ENCODE peak calls at places on chromosomes 6 and 20, in five cellular contexts. One of them, this sample, is unnamed.

GRCh38 chr6:17865243-17865642 is 122.2 kb downstream of the KIF13A start:
- DNase-seq in fibroblast of lung: no peak
- DNase-seq in endothelial cell of umbilical vein: no peak
- DNase-seq in IMR-90: peak
- DNase-seq in mammary epithelial cell: peak
- DNase-seq in this sample: peak

GRCh38 chr6:108671790-108672189 is 111.1 kb downstream of the FOXO3 start:
- DNase-seq in fibroblast of lung: no peak
- DNase-seq in IMR-90: no peak
- DNase-seq in mammary epithelial cell: no peak
- DNase-seq in endothelial cell of umbilical vein: no peak
- DNase-seq in this sample: no peak

GRCh38 chr20:57501461-57502330 is 23.2 kb downstream of the CTCFL start:
- DNase-seq in mammary epithelial cell: no peak
- DNase-seq in fibroblast of lung: no peak
- DNase-seq in IMR-90: no peak
- DNase-seq in endothelial cell of umbilical vein: no peak
- DNase-seq in this sample: peak

GRCh38 chr6:134584809-134585528 is 267.1 kb upstream of the SGK1 start:
- DNase-seq in IMR-90: no peak
- DNase-seq in mammary epithelial cell: peak
- DNase-seq in endothelial cell of umbilical vein: no peak
- DNase-seq in fibroblast of lung: peak
- DNase-seq in this sample: no peak

GRCh38 chr20:35515949-35516645 is 13.4 kb downstream of the C20orf173 start:
- DNase-seq in IMR-90: peak
- DNase-seq in endothelial cell of umbilical vein: no peak
- DNase-seq in mammary epithelial cell: peak
- DNase-seq in fibroblast of lung: peak
- DNase-seq in this sample: peak

GRCh38 chr20:1800180-1800579 is 95.0 kb upstream of the SIRPA start:
- DNase-seq in mammary epithelial cell: no peak
- DNase-seq in endothelial cell of umbilical vein: no peak
- DNase-seq in fibroblast of lung: no peak
- DNase-seq in IMR-90: no peak
- DNase-seq in this sample: no peak

GRCh38 chr6:39137235-39137634 is 22.2 kb upstream of the SAYSD1 start:
- DNase-seq in IMR-90: peak
- DNase-seq in fibroblast of lung: peak
- DNase-seq in mammary epithelial cell: peak
- DNase-seq in endothelial cell of umbilical vein: peak
- DNase-seq in this sample: peak

GRCh38 chr20:44861547-44862006 is 23.9 kb upstream of the YWHAB start:
- DNase-seq in endothelial cell of umbilical vein: peak
- DNase-seq in fibroblast of lung: peak
- DNase-seq in IMR-90: peak
- DNase-seq in mammary epithelial cell: peak
- DNase-seq in this sample: no peak

GRCh38 chr6:32058511-32058963 is 20.3 kb downstream of the CYP21A2 start:
- DNase-seq in endothelial cell of umbilical vein: peak
- DNase-seq in fibroblast of lung: no peak
- DNase-seq in mammary epithelial cell: no peak
- DNase-seq in IMR-90: no peak
- DNase-seq in this sample: no peak

GRCh38 chr6:126682440-126682839 is 342.5 kb downstream of the CENPW start:
- DNase-seq in mammary epithelial cell: no peak
- DNase-seq in endothelial cell of umbilical vein: no peak
- DNase-seq in fibroblast of lung: peak
- DNase-seq in IMR-90: no peak
- DNase-seq in this sample: no peak

GRCh38 chr6:81204741-81205140 is 547.7 kb downstream of the TENT5A start:
- DNase-seq in IMR-90: no peak
- DNase-seq in endothelial cell of umbilical vein: no peak
- DNase-seq in mammary epithelial cell: no peak
- DNase-seq in fibroblast of lung: peak
- DNase-seq in this sample: no peak

GRCh38 chr20:38084425-38084951 is 50.9 kb downstream of the RPRD1B start:
- DNase-seq in fibroblast of lung: peak
- DNase-seq in endothelial cell of umbilical vein: peak
- DNase-seq in IMR-90: peak
- DNase-seq in mammary epithelial cell: no peak
- DNase-seq in this sample: peak

GRCh38 chr20:63552481-63553249 is 1.3 kb upstream of the FNDC11 start:
- DNase-seq in fibroblast of lung: no peak
- DNase-seq in IMR-90: no peak
- DNase-seq in endothelial cell of umbilical vein: no peak
- DNase-seq in mammary epithelial cell: peak
- DNase-seq in this sample: no peak

GRCh38 chr20:46203510-46203837 is 85.4 kb downstream of the CD40 start:
- DNase-seq in endothelial cell of umbilical vein: no peak
- DNase-seq in fibroblast of lung: no peak
- DNase-seq in mammary epithelial cell: no peak
- DNase-seq in IMR-90: no peak
- DNase-seq in this sample: no peak

GRCh38 chr6:161639772-161640171 is 365.9 kb upstream of the AGPAT4 start:
- DNase-seq in fibroblast of lung: no peak
- DNase-seq in mammary epithelial cell: no peak
- DNase-seq in IMR-90: no peak
- DNase-seq in endothelial cell of umbilical vein: no peak
- DNase-seq in this sample: no peak

GRCh38 chr20:63641146-63641791 is 12.0 kb downstream of the STMN3 start:
- DNase-seq in fibroblast of lung: no peak
- DNase-seq in IMR-90: no peak
- DNase-seq in mammary epithelial cell: peak
- DNase-seq in endothelial cell of umbilical vein: peak
- DNase-seq in this sample: no peak

GRCh38 chr6:148177589-148178233 is 164.9 kb upstream of the SASH1 start:
- DNase-seq in IMR-90: peak
- DNase-seq in fibroblast of lung: peak
- DNase-seq in mammary epithelial cell: peak
- DNase-seq in endothelial cell of umbilical vein: peak
- DNase-seq in this sample: peak

GRCh38 chr6:121319112-121319553 is 15.1 kb downstream of the TBC1D32 start:
- DNase-seq in endothelial cell of umbilical vein: peak
- DNase-seq in fibroblast of lung: no peak
- DNase-seq in IMR-90: peak
- DNase-seq in mammary epithelial cell: no peak
- DNase-seq in this sample: peak

GRCh38 chr20:62675156-62675871 is 33.0 kb downstream of the SLCO4A1 start:
- DNase-seq in fibroblast of lung: no peak
- DNase-seq in endothelial cell of umbilical vein: no peak
- DNase-seq in mammary epithelial cell: no peak
- DNase-seq in IMR-90: no peak
- DNase-seq in this sample: peak

GRCh38 chr6:158174514-158174913 is 6.4 kb downstream of the GTF2H5 start:
- DNase-seq in fibroblast of lung: peak
- DNase-seq in IMR-90: peak
- DNase-seq in endothelial cell of umbilical vein: peak
- DNase-seq in mammary epithelial cell: peak
- DNase-seq in this sample: peak

GRCh38 chr6:119865466-119866350 is 516.1 kb upstream of the MAN1A1 start:
- DNase-seq in endothelial cell of umbilical vein: no peak
- DNase-seq in IMR-90: no peak
- DNase-seq in fibroblast of lung: no peak
- DNase-seq in mammary epithelial cell: peak
- DNase-seq in this sample: peak

DNA sequence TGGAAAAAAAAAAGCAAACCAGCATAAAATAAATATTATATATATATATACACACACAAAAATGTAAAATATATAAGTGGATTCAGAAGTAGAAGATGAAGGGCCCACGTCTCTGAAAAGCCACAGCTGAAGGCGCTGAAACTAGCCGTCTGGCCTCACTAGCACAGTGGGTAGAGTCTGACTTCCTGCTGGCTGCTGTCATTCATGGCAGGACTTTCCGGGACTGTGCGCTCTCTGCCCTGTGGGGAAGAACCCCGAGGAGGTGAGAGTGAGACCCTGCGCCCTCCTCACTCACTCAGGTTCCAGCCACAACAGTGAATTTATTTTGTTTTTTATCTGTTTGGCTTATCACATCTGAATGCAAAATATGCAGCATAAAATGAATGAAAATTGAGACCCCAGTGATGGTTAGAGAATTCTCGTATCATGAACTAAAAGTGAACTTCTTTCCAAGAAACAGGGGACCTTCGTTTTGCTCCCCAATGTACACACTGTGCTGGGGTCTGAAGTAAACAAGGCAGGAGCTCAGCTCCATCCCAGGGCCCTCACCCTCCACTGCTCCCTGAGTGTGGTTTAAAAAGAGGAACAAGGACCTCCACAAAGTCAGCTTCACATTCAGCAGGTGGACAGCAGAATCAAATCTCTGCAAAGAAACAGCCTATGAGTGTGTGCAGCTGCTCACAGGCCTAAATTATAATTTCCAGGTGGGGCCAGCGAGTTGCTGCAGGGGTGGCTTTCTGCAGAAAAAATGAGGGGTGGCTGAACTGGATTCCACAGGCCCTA is 1.3 kb upstream of the RAMACL start:
- DNase-seq in IMR-90: no peak
- DNase-seq in mammary epithelial cell: no peak
- DNase-seq in fibroblast of lung: no peak
- DNase-seq in endothelial cell of umbilical vein: no peak
- DNase-seq in this sample: no peak
- H3K9ac ChIP-seq in IMR-90: no peak
- H3K9ac ChIP-seq in mammary epithelial cell: no peak
- H3K9ac ChIP-seq in fibroblast of lung: no peak
- H3K9ac ChIP-seq in endothelial cell of umbilical vein: no peak
- H3K9ac ChIP-seq in this sample: no peak

GRCh38 chr6:132797975-132798819 is at the start of gene SLC18B1:
- DNase-seq in endothelial cell of umbilical vein: peak
- DNase-seq in IMR-90: peak
- DNase-seq in fibroblast of lung: peak
- DNase-seq in mammary epithelial cell: peak
- DNase-seq in this sample: peak

GRCh38 chr6:132804251-132804650 is 5.8 kb upstream of the SLC18B1 start:
- DNase-seq in mammary epithelial cell: no peak
- DNase-seq in fibroblast of lung: no peak
- DNase-seq in IMR-90: no peak
- DNase-seq in endothelial cell of umbilical vein: no peak
- DNase-seq in this sample: no peak

GRCh38 chr6:132798820-132799538 is 542 bp upstream of the SLC18B1 start:
- DNase-seq in IMR-90: peak
- DNase-seq in mammary epithelial cell: peak
- DNase-seq in endothelial cell of umbilical vein: peak
- DNase-seq in fibroblast of lung: peak
- DNase-seq in this sample: peak
- H3K9ac ChIP-seq in IMR-90: no peak
- H3K9ac ChIP-seq in mammary epithelial cell: peak
- H3K9ac ChIP-seq in endothelial cell of umbilical vein: peak
- H3K9ac ChIP-seq in fibroblast of lung: no peak
- H3K9ac ChIP-seq in this sample: no peak

GRCh38 chr6:56400273-56400672 is 152.9 kb upstream of the COL21A1 start:
- DNase-seq in mammary epithelial cell: no peak
- DNase-seq in endothelial cell of umbilical vein: no peak
- DNase-seq in fibroblast of lung: no peak
- DNase-seq in IMR-90: no peak
- DNase-seq in this sample: peak
- H3K9ac ChIP-seq in mammary epithelial cell: no peak
- H3K9ac ChIP-seq in endothelial cell of umbilical vein: no peak
- H3K9ac ChIP-seq in fibroblast of lung: no peak
- H3K9ac ChIP-seq in IMR-90: no peak
- H3K9ac ChIP-seq in this sample: no peak

DNA sequence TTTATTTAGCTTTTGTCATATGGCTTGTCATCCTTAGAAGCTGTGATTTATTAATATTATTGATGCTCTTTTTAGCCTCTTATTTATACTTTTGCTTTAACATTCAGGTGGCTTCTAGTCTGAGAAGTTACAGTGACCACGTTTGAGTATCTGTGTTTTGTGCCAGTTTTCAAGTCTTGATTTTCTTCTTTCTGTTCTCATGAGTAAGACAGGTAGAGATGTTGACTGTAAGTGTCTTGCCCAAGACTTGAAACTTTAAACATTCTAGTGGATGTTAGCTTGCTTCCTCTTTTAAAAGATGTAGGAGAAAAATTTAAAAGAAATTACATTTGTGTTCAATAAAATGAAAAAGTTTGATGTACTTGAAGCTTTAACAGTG is 122.6 kb downstream of the LRRC1 start:
- DNase-seq in mammary epithelial cell: no peak
- DNase-seq in IMR-90: no peak
- DNase-seq in fibroblast of lung: no peak
- DNase-seq in endothelial cell of umbilical vein: no peak
- DNase-seq in this sample: no peak
- H3K9ac ChIP-seq in mammary epithelial cell: no peak
- H3K9ac ChIP-seq in IMR-90: no peak
- H3K9ac ChIP-seq in fibroblast of lung: no peak
- H3K9ac ChIP-seq in endothelial cell of umbilical vein: no peak
- H3K9ac ChIP-seq in this sample: no peak

DNA sequence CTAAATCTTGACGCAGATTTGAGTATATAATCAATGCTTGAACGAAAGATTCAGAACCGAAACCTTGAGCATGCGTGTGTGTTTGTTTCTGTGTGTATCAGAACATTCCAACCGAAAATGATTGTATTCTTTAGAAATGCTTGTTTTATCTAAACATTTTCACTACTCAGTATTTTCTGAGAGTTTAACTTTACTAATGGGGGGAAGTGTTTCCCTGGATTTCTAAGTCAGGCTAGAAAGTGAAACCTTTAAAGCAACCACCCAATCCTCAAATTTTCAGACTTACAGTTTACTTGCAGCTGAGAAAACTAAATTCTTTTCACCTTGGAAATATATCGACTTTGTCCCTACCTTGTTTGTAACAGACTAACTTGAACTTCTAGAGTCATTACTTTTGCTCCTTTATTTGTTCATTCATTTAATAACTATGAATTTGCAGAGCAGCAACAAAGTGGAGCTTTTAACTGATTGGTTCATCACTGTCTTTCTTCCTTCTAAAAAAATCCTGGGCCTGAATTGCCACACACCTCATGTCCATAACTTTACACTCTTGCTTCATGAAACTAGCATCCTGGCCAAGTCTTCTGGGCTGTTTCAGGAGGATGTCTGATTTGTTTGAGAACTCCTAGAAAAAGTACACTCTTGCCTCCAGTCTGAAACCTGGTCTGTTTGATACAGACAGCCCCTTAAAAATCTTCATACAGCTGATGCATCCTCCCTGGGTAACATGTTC is 77.8 kb upstream of the XRN2 start:
- DNase-seq in endothelial cell of umbilical vein: no peak
- DNase-seq in fibroblast of lung: peak
- DNase-seq in mammary epithelial cell: no peak
- DNase-seq in IMR-90: peak
- DNase-seq in this sample: no peak
- H3K9ac ChIP-seq in endothelial cell of umbilical vein: no peak
- H3K9ac ChIP-seq in fibroblast of lung: no peak
- H3K9ac ChIP-seq in mammary epithelial cell: no peak
- H3K9ac ChIP-seq in IMR-90: no peak
- H3K9ac ChIP-seq in this sample: no peak

DNA sequence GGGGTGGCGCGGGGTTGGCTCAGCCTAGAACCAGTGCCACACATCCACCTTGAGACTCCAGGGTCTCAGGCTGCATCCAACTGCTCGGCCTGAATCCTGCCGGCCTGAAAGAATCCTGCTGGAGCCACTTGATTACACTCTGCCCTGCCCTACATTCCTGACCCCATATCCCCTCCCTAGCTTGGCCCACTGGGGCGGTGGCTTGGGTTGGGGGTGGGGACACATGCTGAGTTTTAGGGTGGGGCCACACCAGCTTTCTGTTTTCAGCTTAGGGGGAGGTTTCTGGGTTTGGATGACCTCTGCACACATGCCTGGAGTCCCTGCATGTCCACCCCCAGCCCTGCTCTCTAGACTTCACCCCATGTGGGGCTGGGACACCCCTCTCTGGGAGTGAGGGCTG is 6.8 kb downstream of the ITPR3 start:
- DNase-seq in endothelial cell of umbilical vein: no peak
- DNase-seq in fibroblast of lung: no peak
- DNase-seq in mammary epithelial cell: no peak
- DNase-seq in IMR-90: no peak
- DNase-seq in this sample: no peak
- H3K9ac ChIP-seq in endothelial cell of umbilical vein: no peak
- H3K9ac ChIP-seq in fibroblast of lung: no peak
- H3K9ac ChIP-seq in mammary epithelial cell: no peak
- H3K9ac ChIP-seq in IMR-90: no peak
- H3K9ac ChIP-seq in this sample: no peak

This sample was measured in trophoblast cell.